ENCODE peak calls at places on chromosome 12, in seven cellular contexts. F is MM.1S, A is GM23248, Z is tibial nerve, N is mesendoderm, X is upper lobe of right lung, V is pancreas. L is an unnamed sample. For H3K27me3, the result is how much of the 10 kb centered on the place peaks cover.

GRCh38 chr12:99975321-99975720 is 9.4 kb downstream of the ANKS1B start:
- DNase-seq in V (no peak), X (no peak), F (no peak), A (no peak), N (peak), Z (no peak), L (no peak)

GRCh38 chr12:30420561-30420960 is 275.1 kb downstream of the IPO8 start:
- DNase-seq in X (no peak), F (no peak), N (no peak), A (peak), V (no peak), Z (no peak), L (no peak)

GRCh38 chr12:5026342-5026938 is 17.2 kb upstream of the KCNA5 start:
- DNase-seq in V (no peak), A (no peak), X (no peak), N (no peak), F (no peak), Z (no peak), L (no peak)

GRCh38 chr12:13179159-13180074 is 17.1 kb upstream of the EMP1 start:
- DNase-seq in N (peak), F (peak), Z (no peak), X (peak), A (peak), V (peak), L (peak)

GRCh38 chr12:110183386-110183785 is 59.2 kb downstream of the IFT81 start:
- DNase-seq in N (no peak), X (no peak), F (no peak), Z (no peak), A (no peak), V (no peak), L (no peak)

GRCh38 chr12:98644433-98644711 is 216 bp downstream of the IKBIP start:
- DNase-seq in V (no peak), X (no peak), F (no peak), N (no peak), A (no peak), Z (no peak), L (no peak)

GRCh38 chr12:49930515-49931288 is 19.8 kb upstream of the AQP2 start:
- DNase-seq in Z (no peak), N (no peak), X (no peak), F (no peak), A (peak), V (no peak), L (no peak)

GRCh38 chr12:2154050-2154449 is 101.3 kb downstream of the CACNA1C start:
- DNase-seq in X (no peak), V (no peak), F (no peak), N (no peak), A (peak), Z (no peak), L (no peak)

GRCh38 chr12:26135010-26135420 is 10.2 kb upstream of the BHLHE41 start:
- DNase-seq in A (peak), X (peak), N (no peak), V (peak), F (no peak), Z (no peak), L (no peak)

GRCh38 chr12:106767954-106768501 is 6.5 kb upstream of the RIC8B start:
- DNase-seq in X (no peak), A (no peak), Z (no peak), N (peak), F (no peak), V (peak), L (no peak)

GRCh38 chr12:42961395-42961794 is 371.8 kb upstream of the PRICKLE1 start:
- DNase-seq in F (no peak), V (no peak), A (peak), N (peak), Z (no peak), X (no peak), L (peak)

GRCh38 chr12:6605425-6606330 is 1.5 kb downstream of the CHD4 start:
- DNase-seq in N (peak), Z (no peak), F (peak), A (peak), X (no peak), V (no peak), L (no peak)

DNA sequence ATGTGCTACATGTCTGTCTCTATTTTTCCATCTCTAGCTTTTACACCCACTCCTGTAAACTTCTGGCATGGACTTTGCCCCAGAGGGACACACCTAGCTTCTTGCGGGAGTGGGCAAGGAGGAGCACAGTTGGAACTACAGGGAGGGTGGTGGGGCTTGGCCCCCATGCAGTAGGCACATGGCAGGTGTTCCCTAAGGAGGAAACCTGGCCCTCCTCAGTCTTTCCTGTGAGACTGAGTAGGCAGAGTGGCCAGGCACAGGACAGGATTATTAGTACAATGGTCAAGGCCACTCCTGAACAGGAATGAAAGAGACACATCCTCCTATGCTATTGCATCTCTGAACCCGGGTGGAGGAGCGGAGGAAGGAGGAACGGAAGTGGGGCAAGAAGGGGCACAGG is 882 bp downstream of the MYO1A start:
- DNase-seq in V (no peak), N (no peak), Z (no peak), X (no peak), A (no peak), F (no peak), L (no peak)
- H3K27me3 ChIP-seq in V (under half), N (under half), Z (under half), X (under half), A (under half), F (under half), L (under half)

DNA sequence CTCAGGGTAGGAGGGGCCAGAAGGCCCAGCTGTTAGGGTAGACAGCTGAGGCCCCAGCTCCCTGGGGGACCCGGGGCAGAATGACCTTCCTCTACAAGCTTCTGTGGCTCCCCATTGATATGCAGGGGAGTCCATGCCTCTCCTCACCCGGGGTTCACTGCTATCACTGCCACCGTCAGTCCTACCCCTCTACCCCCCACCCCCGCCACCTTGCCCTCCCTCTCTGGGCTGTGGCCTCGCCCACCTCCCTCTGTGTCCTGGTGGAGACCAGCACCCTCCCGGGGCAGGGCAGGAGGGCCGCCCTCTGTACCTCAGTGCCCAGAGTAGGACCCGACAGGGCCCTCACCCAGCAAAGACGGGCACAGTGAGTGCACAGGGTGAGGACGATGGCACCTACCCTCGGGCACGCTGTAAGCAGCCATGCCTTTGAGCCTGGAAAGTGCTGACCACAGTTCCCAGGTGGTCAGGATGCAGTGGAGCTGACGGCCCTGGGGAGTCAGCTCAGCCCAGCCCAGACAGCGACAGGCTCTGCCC is 88.4 kb upstream of the SFSWAP start:
- DNase-seq in N (no peak), A (no peak), Z (no peak), X (no peak), F (no peak), V (no peak), L (no peak)
- H3K27me3 ChIP-seq in N (under half), A (under half), Z (under half), X (under half), F (under half), V (under half), L (under half)

GRCh38 chr12:124913474-124914391 is 717 bp downstream of the UBC start:
- DNase-seq in Z (peak), V (peak), N (peak), A (peak), F (peak), X (peak), L (peak)
- H3K27me3 ChIP-seq in Z (under half), V (under half), N (under half), A (under half), F (under half), X (under half), L (under half)

GRCh38 chr12:52493172-52493571 is at the start of gene KRT6A:
- DNase-seq in F (no peak), A (peak), X (no peak), Z (no peak), V (no peak), N (no peak), L (no peak)

GRCh38 chr12:52488736-52489135 is 4.3 kb downstream of the KRT6A start:
- DNase-seq in F (no peak), Z (no peak), A (no peak), X (no peak), V (no peak), N (no peak), L (no peak)

GRCh38 chr12:52486166-52487105 is 6.6 kb downstream of the KRT6A start:
- DNase-seq in X (no peak), F (no peak), A (no peak), N (no peak), V (no peak), Z (no peak), L (no peak)

DNA sequence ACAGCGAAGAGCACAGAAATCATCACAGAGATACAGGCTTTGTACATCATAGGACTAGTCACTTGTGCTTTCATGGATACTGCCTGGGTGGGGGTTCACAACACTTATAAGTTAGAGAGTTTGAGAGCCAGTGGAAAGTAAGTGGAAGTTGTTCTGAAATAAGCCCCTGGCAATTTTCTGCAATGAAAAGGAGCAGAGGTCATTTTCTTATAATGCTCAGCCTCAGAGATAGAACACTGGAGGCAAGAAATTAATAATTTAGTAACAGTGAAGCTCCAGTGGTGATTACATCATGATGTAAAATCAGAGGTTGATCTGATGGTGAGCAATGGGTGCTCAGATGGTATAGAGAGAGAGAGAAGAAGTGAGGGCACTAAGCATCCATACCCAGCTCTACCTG is 5.8 kb downstream of the KRT6A start:
- DNase-seq in A (no peak), X (no peak), F (no peak), Z (no peak), N (no peak), V (no peak), L (no peak)
- H3K27me3 ChIP-seq in A (under half), X (under half), F (under half), Z (under half), N (under half), V (under half), L (under half)

DNA sequence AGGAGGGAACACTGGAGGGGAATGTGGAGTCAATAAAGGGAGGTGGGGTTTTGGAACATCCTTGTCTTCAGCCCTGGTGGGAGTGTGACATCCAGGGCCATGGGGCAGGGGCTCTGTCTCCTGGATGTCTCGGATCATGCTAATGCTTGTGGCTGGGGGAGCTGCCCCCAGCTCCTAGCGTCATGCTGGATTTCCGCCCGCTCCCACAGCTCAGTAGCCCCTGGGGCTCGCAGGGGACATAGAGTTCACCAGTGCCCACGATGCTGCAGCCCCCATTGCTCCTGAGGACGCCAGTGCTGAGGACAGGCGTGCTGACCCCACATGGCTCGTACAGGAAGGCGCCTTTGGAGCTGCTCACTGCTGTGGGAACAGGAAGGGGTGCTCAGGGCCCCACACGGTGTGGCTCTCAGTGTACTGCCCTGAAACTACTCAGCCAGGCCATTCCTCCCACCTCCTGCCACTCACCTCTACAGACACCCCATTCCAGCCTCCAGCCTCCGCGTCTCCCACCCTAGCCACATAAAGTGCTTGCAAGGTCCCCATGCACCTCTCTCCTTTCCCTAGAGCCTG is 9.5 kb upstream of the KRT84 start:
- DNase-seq in Z (no peak), F (no peak), A (no peak), N (no peak), V (no peak), X (peak), L (no peak)
- H3K27me3 ChIP-seq in Z (under half), F (half or more), A (under half), N (under half), V (under half), X (under half), L (under half)

GRCh38 chr12:112546996-112547395 is 128.2 kb downstream of the PTPN11 start:
- DNase-seq in Z (no peak), X (no peak), V (no peak), N (no peak), F (no peak), A (peak), L (no peak)
- H3K27me3 ChIP-seq in Z (under half), X (under half), V (under half), N (under half), F (under half), A (under half), L (under half)

GRCh38 chr12:51863921-51864700 is 15.6 kb upstream of the FIGNL2 start:
- DNase-seq in Z (no peak), V (no peak), N (peak), X (peak), F (no peak), A (peak), L (peak)

GRCh38 chr12:51865470-51865745 is 16.9 kb upstream of the FIGNL2 start:
- DNase-seq in Z (no peak), F (no peak), X (peak), N (no peak), V (no peak), A (no peak), L (no peak)

GRCh38 chr12:51865757-51866270 is 17.3 kb upstream of the FIGNL2 start:
- DNase-seq in N (peak), V (no peak), X (peak), Z (no peak), A (no peak), F (no peak), L (no peak)

GRCh38 chr12:51866324-51866723 is 17.8 kb upstream of the FIGNL2 start:
- DNase-seq in F (no peak), V (no peak), A (no peak), Z (no peak), X (no peak), N (no peak), L (no peak)

DNA sequence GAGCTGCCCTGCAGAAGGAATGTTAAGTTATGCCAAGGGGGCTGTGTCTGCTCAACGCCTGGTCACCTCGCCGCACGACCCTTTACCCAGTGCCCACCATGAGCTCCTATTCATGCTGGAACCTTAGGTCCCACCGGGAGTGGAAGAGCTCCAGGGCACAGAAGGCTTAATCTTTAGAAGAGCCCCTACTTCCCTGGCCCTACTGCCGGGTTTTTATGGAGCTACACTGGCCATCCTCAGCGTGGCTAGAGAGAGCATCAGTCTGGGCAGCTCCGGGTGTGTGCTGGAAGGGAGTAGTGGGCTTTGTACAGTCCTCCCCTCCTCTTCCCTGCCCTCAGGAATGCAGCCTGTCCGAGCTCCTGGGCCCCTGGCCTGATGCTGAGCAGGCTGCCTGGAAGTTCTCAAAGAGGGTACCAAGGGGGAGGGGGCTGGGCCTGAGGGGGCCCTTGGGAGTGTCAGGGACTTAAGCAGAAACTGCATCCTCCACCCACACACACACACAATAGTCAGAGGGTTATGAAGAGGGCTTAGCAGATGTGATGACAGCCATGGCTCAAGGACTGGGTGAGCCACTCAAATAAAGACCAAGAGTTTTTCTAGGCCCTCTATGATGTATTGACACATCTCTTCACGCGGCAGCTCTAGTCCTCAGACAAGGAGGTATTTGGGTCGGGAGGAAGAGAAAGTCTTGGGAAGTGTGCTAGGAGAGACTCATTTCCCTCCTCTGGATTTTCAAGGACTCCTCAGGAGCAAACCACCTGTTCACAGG is 16.4 kb upstream of the FIGNL2 start:
- DNase-seq in V (no peak), A (no peak), N (peak), Z (no peak), F (no peak), X (peak), L (no peak)
- H3K27me3 ChIP-seq in V (under half), A (under half), N (under half), Z (under half), F (half or more), X (under half), L (under half)

GRCh38 chr12:131030472-131031328 is 77.0 kb downstream of the ADGRD1 start:
- DNase-seq in V (peak), A (no peak), F (no peak), X (no peak), Z (no peak), N (no peak), L (no peak)
- H3K27me3 ChIP-seq in V (under half), A (under half), F (under half), X (under half), Z (under half), N (under half), L (under half)

GRCh38 chr12:51838762-51839161 is 9.8 kb downstream of the FIGNL2 start:
- DNase-seq in V (no peak), A (no peak), F (no peak), X (no peak), Z (no peak), N (no peak), L (no peak)

GRCh38 chr12:51836012-51836832 is 12.3 kb downstream of the FIGNL2 start:
- DNase-seq in Z (no peak), A (peak), F (no peak), V (no peak), N (peak), X (no peak), L (no peak)

GRCh38 chr12:51838036-51838435 is 10.5 kb downstream of the FIGNL2 start:
- DNase-seq in X (no peak), N (no peak), V (no peak), F (no peak), A (no peak), Z (no peak), L (no peak)

GRCh38 chr12:51837286-51837685 is 11.2 kb downstream of the FIGNL2 start:
- DNase-seq in F (no peak), V (no peak), A (no peak), X (no peak), N (no peak), Z (no peak), L (no peak)

GRCh38 chr12:51836833-51837184 is 11.7 kb downstream of the FIGNL2 start:
- DNase-seq in N (no peak), V (no peak), Z (no peak), F (no peak), A (no peak), X (no peak), L (peak)
- H3K27me3 ChIP-seq in N (under half), V (under half), Z (under half), F (half or more), A (half or more), X (under half), L (half or more)

L was measured in SJCRH30.